ENCODE peak calls at places on chromosomes 12 and 14, in four cellular contexts. A is B cell, H is brain microvascular endothelial cell, N is progenitor cell of endocrine pancreas. J is an unnamed sample.

GRCh38 chr12:82625523-82625922 is 61.2 kb upstream of the TMTC2 start:
- DNase-seq in N (no peak), A (no peak), H (no peak), J (no peak)

GRCh38 chr14:32018391-32019092 is 58.6 kb upstream of the ARHGAP5 start:
- DNase-seq in N (no peak), A (no peak), H (no peak), J (no peak)

GRCh38 chr12:46177842-46178608 is 90.8 kb downstream of the SLC38A1 start:
- DNase-seq in N (no peak), H (no peak), A (no peak), J (no peak)

GRCh38 chr12:108187831-108188230 is 58.7 kb downstream of the WSCD2 start:
- DNase-seq in A (no peak), H (no peak), N (no peak), J (no peak)

GRCh38 chr14:52961060-52961639 is 10.3 kb upstream of the FERMT2 start:
- DNase-seq in H (peak; percentile 65), N (no peak), A (peak; percentile 45), J (peak; percentile 39)

GRCh38 chr14:93184391-93185332 is at the start of the genes LYSET and MOAP1:
- DNase-seq in A (peak; percentile 94), H (peak; percentile 72), N (peak; percentile 79), J (peak; percentile 87)

GRCh38 chr14:72704507-72704906 is 189.4 kb downstream of the DPF3 start:
- DNase-seq in H (no peak), A (no peak), N (no peak), J (no peak)

GRCh38 chr14:40599726-40600125 is 1007.0 kb upstream of the LRFN5 start:
- DNase-seq in H (no peak), N (no peak), A (no peak), J (no peak)

GRCh38 chr14:63470877-63471565 is 72.2 kb downstream of the PPP2R5E start:
- DNase-seq in A (no peak), H (no peak), N (no peak), J (no peak)

GRCh38 chr14:101740981-101741380 is 20.5 kb upstream of the PPP2R5C start:
- DNase-seq in H (no peak), N (no peak), A (no peak), J (no peak)

GRCh38 chr14:33647385-33647786 is 303.5 kb downstream of the EGLN3 start:
- DNase-seq in H (peak; percentile 97), A (no peak), N (no peak), J (no peak)

GRCh38 chr12:45369065-45369464 is 153.2 kb downstream of the ANO6 start:
- DNase-seq in H (peak; percentile 63), N (no peak), A (no peak), J (no peak)

GRCh38 chr14:58865520-58866281 is 227.9 kb downstream of the DACT1 start:
- DNase-seq in N (no peak), A (no peak), H (peak; percentile 11), J (no peak)

GRCh38 chr14:50038398-50039119 is 77.8 kb downstream of the VCPKMT start:
- DNase-seq in N (no peak), H (peak; percentile 87), A (no peak), J (no peak)

GRCh38 chr12:4117386-4118016 is 156.1 kb upstream of the CCND2 start:
- DNase-seq in A (no peak), N (no peak), H (no peak), J (no peak)

GRCh38 chr12:26318661-26319068 is 123.3 kb downstream of the SSPN start:
- DNase-seq in A (no peak), N (no peak), H (peak; percentile 84), J (no peak)

GRCh38 chr14:86022031-86022629 is 492.2 kb downstream of the FLRT2 start:
- DNase-seq in N (no peak), H (peak; percentile 69), A (no peak), J (no peak)

GRCh38 chr14:44912041-44912869 is 49.5 kb downstream of the KLHL28 start:
- DNase-seq in A (no peak), N (no peak), H (no peak), J (no peak)

GRCh38 chr12:50505945-50506344 is 1.2 kb downstream of the DIP2B start:
- DNase-seq in H (peak; percentile 4), N (no peak), A (peak; percentile 41), J (no peak)

GRCh38 chr12:132496270-132496669 is 6.3 kb downstream of the FBRSL1 start:
- DNase-seq in A (no peak), H (no peak), N (no peak), J (no peak)

GRCh38 chr14:92480856-92481255 is 32.7 kb upstream of the RIN3 start:
- DNase-seq in H (no peak), N (no peak), A (no peak), J (no peak)

GRCh38 chr14:50060871-50061663 is 55.3 kb downstream of the VCPKMT start:
- DNase-seq in N (no peak), A (no peak), H (peak; percentile 93), J (peak; percentile 56)

GRCh38 chr14:69107407-69108003 is 45.4 kb downstream of the DCAF5 start:
- DNase-seq in A (peak; percentile 8), N (peak; percentile 19), H (peak; percentile 60), J (no peak)

GRCh38 chr12:66087365-66087943 is 43.1 kb downstream of the LLPH start:
- DNase-seq in N (peak; percentile 33), H (peak; percentile 79), A (peak; percentile 24), J (peak; percentile 35)

GRCh38 chr14:89093083-89093482 is 268.6 kb downstream of the TTC8 start:
- DNase-seq in A (no peak), N (no peak), H (no peak), J (no peak)

GRCh38 chr12:131466932-131467331 is 244.0 kb upstream of the SFSWAP start:
- DNase-seq in N (no peak), H (no peak), A (no peak), J (no peak)

GRCh38 chr12:9730591-9730990 is 2.3 kb downstream of the CLECL1 start:
- DNase-seq in N (no peak), H (no peak), A (no peak), J (no peak)

GRCh38 chr14:93033983-93034670 is 81.6 kb downstream of the ITPK1 start:
- DNase-seq in A (peak; percentile 82), H (no peak), N (no peak), J (peak; percentile 53)

GRCh38 chr12:20494803-20495202 is 126.5 kb downstream of the PDE3A start:
- DNase-seq in N (no peak), H (no peak), A (no peak), J (no peak)

GRCh38 chr12:27511031-27511722 is 12.8 kb upstream of the PPFIBP1 start:
- DNase-seq in H (no peak), A (no peak), N (no peak), J (no peak)

GRCh38 chr12:20194171-20194570 is 174.2 kb upstream of the PDE3A start:
- DNase-seq in N (no peak), A (no peak), H (no peak), J (no peak)

GRCh38 chr14:22266141-22266442 is 322.9 kb downstream of the DAD1 start:
- DNase-seq in H (no peak), A (no peak), N (no peak), J (no peak)

GRCh38 chr12:103529306-103529705 is 33.5 kb upstream of the C12orf42 start:
- DNase-seq in A (no peak), H (no peak), N (no peak), J (no peak)

GRCh38 chr14:20262642-20263128 is 23.6 kb downstream of the OR11H4 start:
- DNase-seq in H (peak; percentile 27), N (no peak), A (no peak), J (no peak)

GRCh38 chr14:61476737-61477410 is 155.5 kb downstream of the PRKCH start:
- DNase-seq in N (no peak), H (peak; percentile 97), A (peak; percentile 63), J (no peak)

GRCh38 chr12:101925935-101926334 is 48.6 kb downstream of the DRAM1 start:
- DNase-seq in N (no peak), A (no peak), H (no peak), J (no peak)

GRCh38 chr12:101925352-101925751 is 48.0 kb downstream of the DRAM1 start:
- DNase-seq in H (peak; percentile 98), A (no peak), N (no peak), J (no peak)

GRCh38 chr12:101920906-101921305 is 43.5 kb downstream of the DRAM1 start:
- DNase-seq in H (no peak), N (no peak), A (no peak), J (no peak)

GRCh38 chr12:101924647-101925046 is 47.3 kb downstream of the DRAM1 start:
- DNase-seq in N (no peak), H (peak; percentile 49), A (no peak), J (no peak)

DNA sequence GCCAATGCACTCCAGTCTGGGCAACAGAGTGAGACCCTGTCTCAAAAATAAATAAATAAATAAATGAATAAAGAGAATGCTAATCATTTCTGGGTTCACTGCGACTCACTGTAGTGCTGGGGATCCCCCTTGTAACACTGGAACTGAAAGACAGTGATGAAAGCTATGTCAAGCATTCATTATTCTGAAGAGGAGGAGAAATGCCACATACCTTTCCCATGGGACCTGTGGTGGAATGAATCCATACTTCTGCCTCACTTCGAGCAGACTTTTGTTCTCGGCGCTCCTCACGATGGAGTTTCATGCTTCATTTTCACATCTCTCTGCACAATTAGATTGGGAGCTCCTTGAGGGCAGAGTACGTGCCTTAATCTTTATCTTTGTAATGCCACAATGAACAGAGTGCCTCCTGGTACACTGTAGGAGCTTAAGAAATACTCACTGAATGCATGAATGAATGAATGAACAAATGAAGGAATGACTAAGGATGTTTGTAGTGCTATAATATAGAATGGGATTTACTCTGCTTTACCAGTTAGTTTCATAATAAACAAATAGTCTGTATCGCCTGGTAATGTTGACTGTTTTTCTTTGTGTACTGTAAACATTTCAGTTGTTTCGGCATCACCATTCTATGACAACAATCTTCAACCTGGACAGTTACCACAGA is 45.8 kb downstream of the DRAM1 start:
- DNase-seq in N (no peak), A (no peak), H (no peak), J (no peak)
- TF ChIP-seq CTCF in N (no peak), A (no peak), H (no peak), J (no peak)

DNA sequence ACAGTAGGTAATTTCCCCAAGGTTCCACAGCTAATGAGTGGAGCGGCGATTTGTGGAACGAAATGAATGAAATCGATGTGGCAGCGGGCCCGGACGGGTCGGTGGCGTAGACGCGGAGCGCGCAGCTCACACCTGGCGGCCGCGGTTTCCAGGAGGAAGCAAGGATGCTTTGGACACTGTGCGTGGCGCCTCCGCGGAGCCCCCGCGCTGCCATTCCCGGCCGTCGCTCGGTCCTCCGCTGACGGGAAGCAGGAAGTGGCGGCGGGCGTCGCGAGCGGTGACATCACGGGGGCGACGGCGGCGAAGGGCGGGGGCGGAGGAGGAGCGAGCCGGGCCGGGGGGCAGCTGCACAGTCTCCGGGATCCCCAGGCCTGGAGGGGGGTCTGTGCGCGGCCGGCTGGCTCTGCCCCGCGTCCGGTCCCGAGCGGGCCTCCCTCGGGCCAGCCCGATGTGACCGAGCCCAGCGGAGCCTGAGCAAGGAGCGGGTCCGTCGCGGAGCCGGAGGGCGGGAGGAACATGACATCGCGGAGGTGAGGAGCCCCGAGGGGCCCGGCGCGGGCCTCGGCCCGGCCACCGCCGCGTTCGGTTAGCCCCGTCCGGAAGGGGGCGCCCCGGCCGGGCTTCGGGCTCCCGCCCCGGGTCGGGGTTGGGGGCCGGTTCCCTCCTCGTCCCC is at the start of gene PTPN11:
- DNase-seq in N (peak; percentile 82), A (peak; percentile 88), H (peak; percentile 76), J (peak; percentile 95)
- TF ChIP-seq CTCF in N (peak; percentile 79), A (peak; percentile 71), H (no peak), J (peak; percentile 49)

GRCh38 chr12:121162985-121163384 is 30.3 kb downstream of the P2RX7 start:
- DNase-seq in H (no peak), A (no peak), N (no peak), J (no peak)
- TF ChIP-seq CTCF in H (no peak), A (no peak), N (no peak), J (no peak)

GRCh38 chr12:114794049-114794558 is 110.1 kb upstream of the TBX3 start:
- DNase-seq in H (no peak), A (no peak), N (no peak), J (no peak)
- TF ChIP-seq CTCF in H (no peak), A (no peak), N (no peak), J (no peak)